ENCODE peak calls at places on chromosomes 2 and 18, in six cellular contexts. One of them, this sample, is unnamed. For H4K20me1, the result is how much of the 10 kb centered on the place peaks cover.

GRCh38 chr2:209076151-209076550 is 347.7 kb upstream of the MAP2 start:
- DNase-seq in HCT116: no peak
- DNase-seq in GM23248: no peak
- DNase-seq in endothelial cell of umbilical vein: no peak
- DNase-seq in SK-N-SH: no peak
- DNase-seq in H9: no peak
- DNase-seq in this sample: no peak

GRCh38 chr2:120849278-120849677 is 113.6 kb downstream of the GLI2 start:
- DNase-seq in HCT116: no peak
- DNase-seq in GM23248: no peak
- DNase-seq in endothelial cell of umbilical vein: no peak
- DNase-seq in SK-N-SH: no peak
- DNase-seq in H9: no peak
- DNase-seq in this sample: no peak

GRCh38 chr2:170816499-170817246 is at the start of gene GAD1:
- DNase-seq in HCT116: peak
- DNase-seq in GM23248: peak
- DNase-seq in endothelial cell of umbilical vein: peak
- DNase-seq in SK-N-SH: peak
- DNase-seq in H9: peak
- DNase-seq in this sample: peak

GRCh38 chr2:178277741-178278197 is 83.5 kb downstream of the OSBPL6 start:
- DNase-seq in HCT116: no peak
- DNase-seq in GM23248: peak
- DNase-seq in endothelial cell of umbilical vein: no peak
- DNase-seq in SK-N-SH: no peak
- DNase-seq in H9: no peak
- DNase-seq in this sample: peak

GRCh38 chr18:35055726-35056125 is 14.5 kb downstream of the MAPRE2 start:
- DNase-seq in HCT116: no peak
- DNase-seq in GM23248: no peak
- DNase-seq in endothelial cell of umbilical vein: no peak
- DNase-seq in SK-N-SH: no peak
- DNase-seq in H9: no peak
- DNase-seq in this sample: no peak

GRCh38 chr2:235048549-235048948 is 96.7 kb downstream of the SH3BP4 start:
- DNase-seq in HCT116: no peak
- DNase-seq in GM23248: peak
- DNase-seq in endothelial cell of umbilical vein: no peak
- DNase-seq in SK-N-SH: no peak
- DNase-seq in H9: no peak
- DNase-seq in this sample: no peak

GRCh38 chr2:227038550-227039189 is 125.3 kb downstream of the COL4A4 start:
- DNase-seq in HCT116: no peak
- DNase-seq in GM23248: no peak
- DNase-seq in endothelial cell of umbilical vein: no peak
- DNase-seq in SK-N-SH: no peak
- DNase-seq in H9: no peak
- DNase-seq in this sample: peak

GRCh38 chr2:196259507-196260481 is 88.4 kb upstream of the STK17B start:
- DNase-seq in HCT116: no peak
- DNase-seq in GM23248: peak
- DNase-seq in endothelial cell of umbilical vein: peak
- DNase-seq in SK-N-SH: no peak
- DNase-seq in H9: no peak
- DNase-seq in this sample: peak

GRCh38 chr2:45072862-45073237 is 63.6 kb upstream of the SIX2 start:
- DNase-seq in HCT116: no peak
- DNase-seq in GM23248: no peak
- DNase-seq in endothelial cell of umbilical vein: no peak
- DNase-seq in SK-N-SH: peak
- DNase-seq in H9: peak
- DNase-seq in this sample: no peak

GRCh38 chr2:75375646-75376582 is 176.6 kb upstream of the TACR1 start:
- DNase-seq in HCT116: no peak
- DNase-seq in GM23248: peak
- DNase-seq in endothelial cell of umbilical vein: no peak
- DNase-seq in SK-N-SH: no peak
- DNase-seq in H9: no peak
- DNase-seq in this sample: peak

GRCh38 chr2:218578272-218578877 is 9.7 kb downstream of the CNOT9 start:
- DNase-seq in HCT116: no peak
- DNase-seq in GM23248: no peak
- DNase-seq in endothelial cell of umbilical vein: no peak
- DNase-seq in SK-N-SH: no peak
- DNase-seq in H9: no peak
- DNase-seq in this sample: no peak

GRCh38 chr2:170088776-170089175 is 89.2 kb upstream of the MYO3B start:
- DNase-seq in HCT116: no peak
- DNase-seq in GM23248: peak
- DNase-seq in endothelial cell of umbilical vein: no peak
- DNase-seq in SK-N-SH: no peak
- DNase-seq in H9: no peak
- DNase-seq in this sample: peak

GRCh38 chr2:226687641-226688253 is 111.9 kb downstream of the IRS1 start:
- DNase-seq in HCT116: no peak
- DNase-seq in GM23248: no peak
- DNase-seq in endothelial cell of umbilical vein: no peak
- DNase-seq in SK-N-SH: no peak
- DNase-seq in H9: no peak
- DNase-seq in this sample: no peak

GRCh38 chr18:45415614-45416013 is 199.7 kb upstream of the SLC14A2 start:
- DNase-seq in HCT116: no peak
- DNase-seq in GM23248: no peak
- DNase-seq in endothelial cell of umbilical vein: no peak
- DNase-seq in SK-N-SH: no peak
- DNase-seq in H9: peak
- DNase-seq in this sample: no peak

GRCh38 chr2:222433381-222434173 is 9.2 kb downstream of the SGPP2 start:
- DNase-seq in HCT116: no peak
- DNase-seq in GM23248: no peak
- DNase-seq in endothelial cell of umbilical vein: no peak
- DNase-seq in SK-N-SH: no peak
- DNase-seq in H9: peak
- DNase-seq in this sample: no peak

GRCh38 chr18:5961097-5961827 is 65.9 kb upstream of the TMEM200C start:
- DNase-seq in HCT116: no peak
- DNase-seq in GM23248: no peak
- DNase-seq in endothelial cell of umbilical vein: no peak
- DNase-seq in SK-N-SH: no peak
- DNase-seq in H9: no peak
- DNase-seq in this sample: no peak

GRCh38 chr2:3827673-3828575 is 124.5 kb downstream of the DCDC2C start:
- DNase-seq in HCT116: no peak
- DNase-seq in GM23248: peak
- DNase-seq in endothelial cell of umbilical vein: no peak
- DNase-seq in SK-N-SH: peak
- DNase-seq in H9: no peak
- DNase-seq in this sample: peak

GRCh38 chr18:62784966-62785413 is 69.6 kb downstream of the PHLPP1 start:
- DNase-seq in HCT116: no peak
- DNase-seq in GM23248: peak
- DNase-seq in endothelial cell of umbilical vein: no peak
- DNase-seq in SK-N-SH: no peak
- DNase-seq in H9: no peak
- DNase-seq in this sample: peak

GRCh38 chr2:148530350-148530749 is 114.2 kb upstream of the EPC2 start:
- DNase-seq in HCT116: no peak
- DNase-seq in GM23248: no peak
- DNase-seq in endothelial cell of umbilical vein: no peak
- DNase-seq in SK-N-SH: no peak
- DNase-seq in H9: peak
- DNase-seq in this sample: no peak

GRCh38 chr2:28356095-28356911 is 36.4 kb upstream of the FOSL2 start:
- DNase-seq in HCT116: no peak
- DNase-seq in GM23248: peak
- DNase-seq in endothelial cell of umbilical vein: peak
- DNase-seq in SK-N-SH: peak
- DNase-seq in H9: no peak
- DNase-seq in this sample: peak

GRCh38 chr2:219897456-219897855 is 270.0 kb downstream of the SLC4A3 start:
- DNase-seq in HCT116: no peak
- DNase-seq in GM23248: no peak
- DNase-seq in endothelial cell of umbilical vein: no peak
- DNase-seq in SK-N-SH: no peak
- DNase-seq in H9: no peak
- DNase-seq in this sample: no peak

GRCh38 chr2:240277807-240278522 is 137.5 kb upstream of the OTOS start:
- DNase-seq in HCT116: no peak
- DNase-seq in GM23248: no peak
- DNase-seq in endothelial cell of umbilical vein: no peak
- DNase-seq in SK-N-SH: no peak
- DNase-seq in H9: no peak
- DNase-seq in this sample: no peak

GRCh38 chr18:5891361-5892215 is 3.7 kb downstream of the TMEM200C start:
- DNase-seq in HCT116: no peak
- DNase-seq in GM23248: no peak
- DNase-seq in endothelial cell of umbilical vein: no peak
- DNase-seq in SK-N-SH: peak
- DNase-seq in H9: peak
- DNase-seq in this sample: no peak

GRCh38 chr2:47488870-47489584 is 86.1 kb downstream of the MSH2 start:
- DNase-seq in HCT116: peak
- DNase-seq in GM23248: peak
- DNase-seq in endothelial cell of umbilical vein: peak
- DNase-seq in SK-N-SH: no peak
- DNase-seq in H9: no peak
- DNase-seq in this sample: peak

GRCh38 chr2:99811544-99811943 is 321.7 kb upstream of the REV1 start:
- DNase-seq in HCT116: no peak
- DNase-seq in GM23248: peak
- DNase-seq in endothelial cell of umbilical vein: no peak
- DNase-seq in SK-N-SH: no peak
- DNase-seq in H9: no peak
- DNase-seq in this sample: peak

GRCh38 chr2:99806758-99807157 is 316.9 kb upstream of the REV1 start:
- DNase-seq in HCT116: no peak
- DNase-seq in GM23248: peak
- DNase-seq in endothelial cell of umbilical vein: no peak
- DNase-seq in SK-N-SH: no peak
- DNase-seq in H9: no peak
- DNase-seq in this sample: peak

GRCh38 chr2:99810241-99810640 is 320.4 kb upstream of the REV1 start:
- DNase-seq in HCT116: no peak
- DNase-seq in GM23248: no peak
- DNase-seq in endothelial cell of umbilical vein: no peak
- DNase-seq in SK-N-SH: no peak
- DNase-seq in H9: no peak
- DNase-seq in this sample: no peak

GRCh38 chr2:99808801-99809200 is 319.0 kb upstream of the REV1 start:
- DNase-seq in HCT116: no peak
- DNase-seq in GM23248: no peak
- DNase-seq in endothelial cell of umbilical vein: no peak
- DNase-seq in SK-N-SH: no peak
- DNase-seq in H9: no peak
- DNase-seq in this sample: no peak

GRCh38 chr2:99809259-99809900 is 319.6 kb upstream of the REV1 start:
- DNase-seq in HCT116: no peak
- DNase-seq in GM23248: no peak
- DNase-seq in endothelial cell of umbilical vein: no peak
- DNase-seq in SK-N-SH: no peak
- DNase-seq in H9: no peak
- DNase-seq in this sample: no peak
- H4K20me1 ChIP-seq in HCT116: under half
- H4K20me1 ChIP-seq in GM23248: under half
- H4K20me1 ChIP-seq in endothelial cell of umbilical vein: under half
- H4K20me1 ChIP-seq in SK-N-SH: under half
- H4K20me1 ChIP-seq in H9: under half
- H4K20me1 ChIP-seq in this sample: under half

GRCh38 chr2:202289394-202290204 is 24.0 kb downstream of the NOP58 start:
- DNase-seq in HCT116: no peak
- DNase-seq in GM23248: no peak
- DNase-seq in endothelial cell of umbilical vein: no peak
- DNase-seq in SK-N-SH: no peak
- DNase-seq in H9: no peak
- DNase-seq in this sample: no peak

GRCh38 chr2:202290970-202291369 is 25.4 kb downstream of the NOP58 start:
- DNase-seq in HCT116: no peak
- DNase-seq in GM23248: peak
- DNase-seq in endothelial cell of umbilical vein: no peak
- DNase-seq in SK-N-SH: no peak
- DNase-seq in H9: no peak
- DNase-seq in this sample: no peak

GRCh38 chr2:202286595-202286994 is 21.0 kb downstream of the NOP58 start:
- DNase-seq in HCT116: no peak
- DNase-seq in GM23248: no peak
- DNase-seq in endothelial cell of umbilical vein: no peak
- DNase-seq in SK-N-SH: no peak
- DNase-seq in H9: no peak
- DNase-seq in this sample: no peak

GRCh38 chr2:202290316-202290715 is 24.8 kb downstream of the NOP58 start:
- DNase-seq in HCT116: no peak
- DNase-seq in GM23248: no peak
- DNase-seq in endothelial cell of umbilical vein: no peak
- DNase-seq in SK-N-SH: no peak
- DNase-seq in H9: no peak
- DNase-seq in this sample: no peak
- H4K20me1 ChIP-seq in HCT116: under half
- H4K20me1 ChIP-seq in GM23248: under half
- H4K20me1 ChIP-seq in endothelial cell of umbilical vein: under half
- H4K20me1 ChIP-seq in SK-N-SH: under half
- H4K20me1 ChIP-seq in H9: under half
- H4K20me1 ChIP-seq in this sample: under half

GRCh38 chr18:46700026-46700425 is 43.0 kb upstream of the LOXHD1 start:
- DNase-seq in HCT116: no peak
- DNase-seq in GM23248: no peak
- DNase-seq in endothelial cell of umbilical vein: no peak
- DNase-seq in SK-N-SH: no peak
- DNase-seq in H9: no peak
- DNase-seq in this sample: no peak

GRCh38 chr18:46704816-46705215 is 47.8 kb upstream of the LOXHD1 start:
- DNase-seq in HCT116: no peak
- DNase-seq in GM23248: no peak
- DNase-seq in endothelial cell of umbilical vein: no peak
- DNase-seq in SK-N-SH: no peak
- DNase-seq in H9: no peak
- DNase-seq in this sample: no peak

GRCh38 chr18:46704189-46704588 is 47.2 kb upstream of the LOXHD1 start:
- DNase-seq in HCT116: no peak
- DNase-seq in GM23248: no peak
- DNase-seq in endothelial cell of umbilical vein: no peak
- DNase-seq in SK-N-SH: no peak
- DNase-seq in H9: no peak
- DNase-seq in this sample: no peak

GRCh38 chr18:46705521-46705920 is 48.5 kb upstream of the LOXHD1 start:
- DNase-seq in HCT116: no peak
- DNase-seq in GM23248: no peak
- DNase-seq in endothelial cell of umbilical vein: no peak
- DNase-seq in SK-N-SH: peak
- DNase-seq in H9: peak
- DNase-seq in this sample: no peak

GRCh38 chr18:46702399-46702798 is 45.4 kb upstream of the LOXHD1 start:
- DNase-seq in HCT116: no peak
- DNase-seq in GM23248: no peak
- DNase-seq in endothelial cell of umbilical vein: no peak
- DNase-seq in SK-N-SH: no peak
- DNase-seq in H9: no peak
- DNase-seq in this sample: no peak
- H4K20me1 ChIP-seq in HCT116: under half
- H4K20me1 ChIP-seq in GM23248: under half
- H4K20me1 ChIP-seq in endothelial cell of umbilical vein: under half
- H4K20me1 ChIP-seq in SK-N-SH: under half
- H4K20me1 ChIP-seq in H9: under half
- H4K20me1 ChIP-seq in this sample: under half

GRCh38 chr2:163236553-163236952 is 398.0 kb upstream of the KCNH7 start:
- DNase-seq in HCT116: no peak
- DNase-seq in GM23248: no peak
- DNase-seq in endothelial cell of umbilical vein: no peak
- DNase-seq in SK-N-SH: no peak
- DNase-seq in H9: no peak
- DNase-seq in this sample: no peak
- H4K20me1 ChIP-seq in HCT116: under half
- H4K20me1 ChIP-seq in GM23248: under half
- H4K20me1 ChIP-seq in endothelial cell of umbilical vein: under half
- H4K20me1 ChIP-seq in SK-N-SH: under half
- H4K20me1 ChIP-seq in H9: under half
- H4K20me1 ChIP-seq in this sample: under half